ENCODE peak calls at places on chromosomes 4 and X, in eight cellular contexts. E is heart left ventricle; U is foreskin keratinocyte; L is CD4-positive, alpha-beta T cell; N is PC-3; F is OCI-LY7; B is GM10248; X is lung. T is an unnamed sample.

GRCh38 chr4:47510506-47511143 is 25.6 kb downstream of the ATP10D start:
- DNase-seq in L (no peak), X (no peak), B (peak), F (no peak), E (no peak), U (no peak), N (peak), T (no peak)

GRCh38 chrX:16695079-16695676 is 17.3 kb downstream of the CTPS2 start:
- DNase-seq in F (peak), X (peak), E (peak), N (peak), B (peak), L (peak), U (no peak), T (peak)

GRCh38 chr4:77619408-77619807 is 13.8 kb downstream of the CXCL13 start:
- DNase-seq in N (no peak), B (no peak), E (no peak), U (no peak), F (no peak), L (no peak), X (no peak), T (no peak)

GRCh38 chrX:13077168-13077567 is 32.7 kb upstream of the FAM9C start:
- DNase-seq in X (no peak), L (peak), F (peak), N (peak), B (no peak), E (no peak), U (no peak), T (no peak)

GRCh38 chrX:78111140-78111931 is 7.3 kb downstream of the PGK1 start:
- DNase-seq in U (no peak), N (no peak), L (no peak), F (no peak), E (no peak), B (no peak), X (no peak), T (no peak)

GRCh38 chrX:45888518-45888917 is 656.7 kb downstream of the ZNF674 start:
- DNase-seq in E (no peak), X (no peak), U (no peak), L (no peak), F (no peak), B (no peak), N (no peak), T (no peak)

GRCh38 chr4:168615294-168615693 is 118.4 kb downstream of the PALLD start:
- DNase-seq in L (no peak), U (no peak), N (peak), B (no peak), F (no peak), X (no peak), E (no peak), T (no peak)

GRCh38 chr4:1567808-1568581 is 116.1 kb downstream of the FAM53A start:
- DNase-seq in F (no peak), U (no peak), N (no peak), X (no peak), E (peak), L (no peak), B (no peak), T (no peak)

GRCh38 chr4:80336582-80336981 is 1.1 kb downstream of the CFAP299 start:
- DNase-seq in E (no peak), F (peak), L (no peak), N (peak), X (peak), B (no peak), U (no peak), T (no peak)

GRCh38 chr4:123849495-123849894 is 452.9 kb downstream of the SPRY1 start:
- DNase-seq in U (no peak), N (no peak), L (no peak), B (no peak), F (no peak), X (no peak), E (no peak), T (no peak)

GRCh38 chr4:168844261-168845039 is 165.6 kb downstream of the CBR4 start:
- DNase-seq in E (no peak), L (no peak), F (no peak), N (no peak), X (no peak), U (no peak), B (no peak), T (no peak)

GRCh38 chrX:40474205-40474626 is 106.6 kb upstream of the ATP6AP2 start:
- DNase-seq in N (no peak), B (no peak), U (peak), E (peak), F (no peak), L (no peak), X (peak), T (peak)

GRCh38 chrX:44935640-44936039 is 62.7 kb downstream of the KDM6A start:
- DNase-seq in B (no peak), F (no peak), X (no peak), N (peak), E (no peak), L (no peak), U (peak), T (no peak)

GRCh38 chr4:11507920-11508319 is 79.2 kb upstream of the HS3ST1 start:
- DNase-seq in B (no peak), U (no peak), X (no peak), E (no peak), L (no peak), N (peak), F (no peak), T (no peak)

GRCh38 chr4:16646459-16646858 is 252.0 kb downstream of the LDB2 start:
- DNase-seq in N (no peak), X (no peak), L (no peak), E (no peak), B (no peak), F (no peak), U (no peak), T (no peak)

GRCh38 chr4:5460106-5460801 is 248.1 kb downstream of the EVC2 start:
- DNase-seq in L (no peak), N (peak), U (no peak), E (peak), X (no peak), B (peak), F (peak), T (no peak)

GRCh38 chr4:85842540-85842939 is 367.6 kb downstream of the ARHGAP24 start:
- DNase-seq in F (no peak), X (no peak), U (no peak), L (no peak), E (no peak), B (no peak), N (peak), T (no peak)

GRCh38 chr4:109015413-109015810 is 252.6 kb upstream of the ETNPPL start:
- DNase-seq in L (no peak), E (no peak), X (no peak), B (no peak), U (no peak), F (no peak), N (no peak), T (no peak)

GRCh38 chr4:159103406-159104131 is 690 bp downstream of the RAPGEF2 start:
- DNase-seq in L (peak), U (peak), E (peak), F (peak), X (peak), B (peak), N (peak), T (peak)

GRCh38 chr4:76898949-76899640 is 1.2 kb upstream of the SOWAHB start:
- DNase-seq in N (no peak), U (no peak), E (no peak), L (no peak), B (no peak), F (no peak), X (no peak), T (no peak)

DNA sequence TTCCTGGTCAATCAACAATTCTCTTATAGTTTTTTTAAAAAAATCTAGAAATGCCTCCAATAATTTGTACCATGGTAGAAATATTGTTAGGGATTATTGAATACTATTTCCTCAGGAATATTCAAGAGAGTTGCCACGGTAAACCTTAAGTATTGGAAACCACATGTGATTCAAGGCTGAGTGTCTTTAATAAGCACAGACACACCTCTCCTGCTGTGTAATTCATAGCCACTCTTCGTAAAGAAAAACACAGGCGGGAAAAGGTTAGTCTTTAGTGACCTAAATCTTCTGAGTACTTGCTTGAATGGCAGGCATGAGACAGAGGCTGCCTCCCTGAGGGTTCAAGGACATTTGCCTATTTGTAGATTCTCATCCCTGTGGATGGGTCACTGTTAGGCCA is 342.8 kb upstream of the ADGRL3 start:
- DNase-seq in U (no peak), B (no peak), F (no peak), E (no peak), L (no peak), X (no peak), N (no peak), T (no peak)
- TF ChIP-seq CTCF in U (no peak), B (no peak), F (no peak), E (no peak), L (no peak), X (no peak), N (no peak), T (no peak)

DNA sequence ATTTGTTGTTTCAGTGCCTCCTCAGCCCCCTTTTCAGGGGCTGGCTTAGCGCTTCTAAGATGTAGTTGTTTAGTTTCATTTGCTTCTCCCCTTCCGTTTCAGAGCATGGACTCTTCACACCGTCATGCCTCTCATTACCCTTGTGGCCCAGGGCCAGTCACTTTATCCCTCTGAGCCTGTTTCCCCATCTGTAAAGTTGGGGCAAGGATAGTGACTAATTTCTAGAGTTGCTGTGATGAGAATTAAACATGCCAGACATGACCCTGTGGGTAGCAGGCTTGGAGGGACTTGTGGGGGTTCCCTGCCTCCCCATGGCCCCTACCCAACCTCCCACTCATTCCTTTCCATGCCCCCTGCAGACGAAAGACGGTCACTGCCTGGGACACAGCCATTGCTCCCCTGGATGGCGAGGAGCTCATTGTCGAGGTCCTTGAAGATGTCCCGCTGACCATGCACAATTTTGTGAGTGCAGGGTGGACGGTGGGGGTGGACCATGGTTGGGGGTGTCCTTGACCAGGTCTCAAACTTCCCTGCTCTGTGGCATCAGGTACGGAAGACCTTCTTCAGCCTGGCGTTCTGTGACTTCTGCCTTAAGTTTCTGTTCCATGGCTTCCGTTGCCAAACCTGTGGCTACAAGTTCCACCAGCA is 3.6 kb downstream of the ARAF start:
- DNase-seq in L (no peak), N (no peak), E (no peak), X (no peak), U (no peak), B (no peak), F (no peak), T (no peak)
- TF ChIP-seq CTCF in L (no peak), N (no peak), E (no peak), X (no peak), U (no peak), B (no peak), F (no peak), T (no peak)

GRCh38 chr4:183073838-183074145 is 25.3 kb upstream of the WWC2 start:
- DNase-seq in U (no peak), B (no peak), X (no peak), N (no peak), L (no peak), E (no peak), F (no peak), T (no peak)
- TF ChIP-seq CTCF in U (no peak), B (no peak), X (no peak), N (no peak), L (no peak), E (no peak), F (peak), T (peak)

DNA sequence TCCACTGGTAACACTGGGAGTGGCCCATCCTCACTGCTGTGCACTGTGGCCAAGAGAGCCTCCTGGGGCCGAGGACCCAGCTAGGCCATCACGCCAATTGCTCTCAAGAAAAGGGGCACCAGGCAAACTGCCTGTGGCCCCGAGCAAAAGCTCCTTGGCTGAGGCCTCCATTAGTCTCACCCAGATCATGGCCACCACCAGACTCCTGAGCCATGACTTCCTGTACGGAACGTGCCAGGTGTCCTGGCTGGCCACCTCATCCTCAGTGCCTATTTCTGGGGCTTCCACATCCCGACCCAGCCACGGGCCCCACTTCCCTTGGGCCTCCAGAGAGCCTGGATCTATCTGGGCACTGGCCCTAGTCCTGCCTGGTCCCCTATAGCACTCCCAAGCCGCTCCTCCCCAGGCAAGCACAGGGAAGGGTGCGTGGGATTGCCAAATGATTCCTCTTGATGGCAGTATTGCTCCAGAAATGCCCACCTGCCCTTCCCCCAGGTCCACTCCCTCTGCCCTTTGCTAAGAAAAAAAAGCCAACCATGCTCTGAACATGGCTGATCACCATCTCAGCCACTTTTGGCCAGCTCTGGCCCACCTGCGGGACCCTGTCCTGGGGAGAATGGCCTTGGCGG is 212.6 kb upstream of the AGTR2 start:
- DNase-seq in U (no peak), L (no peak), F (no peak), E (no peak), B (no peak), N (peak), X (no peak), T (no peak)
- TF ChIP-seq CTCF in U (peak), L (no peak), F (no peak), E (no peak), B (no peak), N (peak), X (no peak), T (no peak)

GRCh38 chr4:3074078-3074845 is at the start of the genes HTT and HTT-AS:
- DNase-seq in X (peak), F (peak), L (peak), U (peak), B (peak), E (peak), N (peak), T (peak)
- TF ChIP-seq CTCF in X (no peak), F (no peak), L (no peak), U (peak), B (no peak), E (no peak), N (no peak), T (no peak)